ENCODE peak calls at places on chromosomes 5 and 9, in seven cellular contexts. L is iPS DF 6.9; S is NCI-H1417; G is ELF-1; H is A549; F is iPS-NIHi11; I is stimulated activated CD8-positive, alpha-beta memory T cell treated with anti-CD3 and anti-CD28 coated beads, Interleukin-7, amount 100 ng/mL, for 1 hour. X is an unnamed sample.
A peak's percentile ranks its signal among the peaks of the same experiment; 100 is the strongest.

GRCh38 chr9:123394291-123395235 is 38.6 kb downstream of the CRB2 start:
- DNase-seq in S (peak; percentile 62), I (no peak), L (no peak), H (no peak), G (no peak), F (no peak), X (no peak)

GRCh38 chr9:114049453-114050225 is 28.5 kb downstream of the AMBP start:
- DNase-seq in G (no peak), F (no peak), S (no peak), H (no peak), I (no peak), L (no peak), X (no peak)

GRCh38 chr5:121055586-121055985 is 591.5 kb downstream of the PRR16 start:
- DNase-seq in G (no peak), L (no peak), I (no peak), F (no peak), S (no peak), H (no peak), X (no peak)

GRCh38 chr9:127360829-127361228 is 36.1 kb upstream of the SLC2A8 start:
- DNase-seq in S (no peak), L (peak; percentile 31), I (no peak), H (peak; percentile 38), F (peak; percentile 68), G (peak; percentile 66), X (peak; percentile 38)

GRCh38 chr5:543351-543750 is 19.1 kb upstream of the SLC9A3 start:
- DNase-seq in G (no peak), H (no peak), I (no peak), L (no peak), F (no peak), S (no peak), X (no peak)

GRCh38 chr5:92364986-92365550 is 982.0 kb upstream of the ARRDC3 start:
- DNase-seq in S (no peak), H (no peak), F (no peak), L (no peak), I (no peak), G (no peak), X (no peak)

GRCh38 chr5:90479611-90480385 is 5.1 kb downstream of the POLR3G start:
- DNase-seq in F (no peak), I (no peak), G (no peak), S (no peak), L (no peak), H (no peak), X (no peak)

GRCh38 chr9:97808972-97809371 is 44.1 kb upstream of the FOXE1 start:
- DNase-seq in G (no peak), H (no peak), S (peak; percentile 14), I (no peak), F (no peak), L (no peak), X (peak; percentile 28)